ENCODE peak calls at places on chromosomes 2 and 18, in six cellular contexts. P is uterus, H is brain microvascular endothelial cell, U is AG10803, X is heart right ventricle, B is lower leg skin. Y is an unnamed sample.

GRCh38 chr2:151029406-151030157 is 232.1 kb downstream of the RBM43 start:
- DNase-seq in U (peak), P (no peak), H (peak), B (no peak), X (no peak), Y (no peak)

GRCh38 chr18:37420315-37420880 is 145.2 kb downstream of the CELF4 start:
- DNase-seq in P (no peak), H (no peak), X (no peak), U (no peak), B (no peak), Y (no peak)

GRCh38 chr2:105626391-105626990 is 118.2 kb upstream of the NCK2 start:
- DNase-seq in B (no peak), X (no peak), P (no peak), U (no peak), H (no peak), Y (no peak)

GRCh38 chr2:126784045-126784444 is 114.6 kb upstream of the TEX51 start:
- DNase-seq in X (no peak), U (no peak), H (no peak), P (no peak), B (no peak), Y (no peak)

GRCh38 chr18:2256577-2256976 is 314.7 kb downstream of the METTL4 start:
- DNase-seq in H (no peak), X (no peak), U (no peak), P (no peak), B (no peak), Y (no peak)

GRCh38 chr2:38665854-38666577 is at the start of gene GALM:
- DNase-seq in B (peak), P (peak), H (peak), U (peak), X (peak), Y (peak)

GRCh38 chr2:37767051-37767450 is 95.6 kb upstream of the CDC42EP3 start:
- DNase-seq in U (peak), P (no peak), H (no peak), X (no peak), B (no peak), Y (no peak)

GRCh38 chr2:41004700-41005099 is 552.8 kb upstream of the SLC8A1 start:
- DNase-seq in X (no peak), P (no peak), B (no peak), U (no peak), H (no peak), Y (no peak)

GRCh38 chr2:231357048-231357447 is 38.5 kb upstream of the B3GNT7 start:
- DNase-seq in X (no peak), U (no peak), B (no peak), H (no peak), P (no peak), Y (no peak)

GRCh38 chr2:241887806-241888522 is 18.4 kb downstream of the RTP5 start:
- DNase-seq in X (no peak), U (no peak), P (no peak), B (no peak), H (no peak), Y (no peak)

GRCh38 chr2:5699963-5700362 is 7.8 kb downstream of the SOX11 start:
- DNase-seq in P (no peak), B (no peak), X (no peak), U (no peak), H (no peak), Y (no peak)

GRCh38 chr2:58866040-58866439 is 624.9 kb upstream of the FANCL start:
- DNase-seq in B (no peak), P (no peak), X (no peak), H (no peak), U (no peak), Y (no peak)

GRCh38 chr18:76459687-76460350 is 35.2 kb downstream of the ZNF516 start:
- DNase-seq in P (peak), X (no peak), U (peak), H (peak), B (peak), Y (no peak)

GRCh38 chr2:230643576-230644291 is 68.9 kb upstream of the CAB39 start:
- DNase-seq in H (no peak), P (no peak), U (no peak), B (peak), X (no peak), Y (no peak)

GRCh38 chr18:56890632-56891031 is 239.5 kb downstream of the WDR7 start:
- DNase-seq in B (no peak), H (peak), X (no peak), U (peak), P (no peak), Y (no peak)

GRCh38 chr2:230202430-230203109 is 17.2 kb downstream of the SP110 start:
- DNase-seq in P (no peak), U (no peak), H (no peak), X (no peak), B (no peak), Y (no peak)

GRCh38 chr2:1750935-1751767 is 6.8 kb upstream of the PXDN start:
- DNase-seq in P (peak), U (peak), X (peak), H (peak), B (peak), Y (peak)

GRCh38 chr2:212034841-212035585 is 503.6 kb downstream of the ERBB4 start:
- DNase-seq in B (no peak), U (no peak), X (no peak), P (no peak), H (peak), Y (no peak)

GRCh38 chr2:165587335-165587938 is 117.9 kb downstream of the CSRNP3 start:
- DNase-seq in B (no peak), U (no peak), H (no peak), X (no peak), P (no peak), Y (no peak)

GRCh38 chr2:102050854-102051391 is 59.2 kb downstream of the IL1R2 start:
- DNase-seq in B (peak), P (peak), U (peak), H (peak), X (peak), Y (no peak)

GRCh38 chr2:149204686-149205085 is 125.7 kb upstream of the LYPD6 start:
- DNase-seq in P (no peak), U (no peak), X (no peak), H (no peak), B (no peak), Y (no peak)

GRCh38 chr2:105330681-105331375 is 1.3 kb upstream of the TGFBRAP1 start:
- DNase-seq in U (no peak), B (no peak), X (no peak), H (no peak), P (no peak), Y (no peak)

GRCh38 chr2:220891405-220891804 is 680.7 kb downstream of the EPHA4 start:
- DNase-seq in P (no peak), B (no peak), H (peak), X (no peak), U (peak), Y (no peak)

GRCh38 chr18:22318745-22319407 is 98.8 kb downstream of the CTAGE1 start:
- DNase-seq in B (no peak), P (peak), U (no peak), X (no peak), H (peak), Y (no peak)

GRCh38 chr18:48838921-48839818 is 111.6 kb downstream of the SMAD7 start:
- DNase-seq in P (no peak), H (peak), X (no peak), B (no peak), U (peak), Y (no peak)

GRCh38 chr2:108884629-108885028 is 98.1 kb downstream of the CCDC138 start:
- DNase-seq in U (no peak), B (no peak), X (no peak), H (no peak), P (no peak), Y (no peak)

GRCh38 chr2:189363559-189363958 is 77.7 kb upstream of the WDR75 start:
- DNase-seq in X (no peak), U (peak), H (peak), P (no peak), B (no peak), Y (no peak)

GRCh38 chr2:110673201-110673600 is 4.7 kb downstream of the BUB1 start:
- DNase-seq in B (no peak), P (no peak), U (no peak), H (no peak), X (no peak), Y (no peak)

GRCh38 chr2:36697424-36698066 is 1.0 kb downstream of the VIT start:
- DNase-seq in B (no peak), X (no peak), U (peak), H (no peak), P (no peak), Y (no peak)

GRCh38 chr2:206378835-206379234 is 64.5 kb upstream of the ADAM23 start:
- DNase-seq in X (no peak), B (no peak), H (peak), U (peak), P (no peak), Y (no peak)

GRCh38 chr18:66752733-66753132 is 148.8 kb upstream of the CDH19 start:
- DNase-seq in X (no peak), B (no peak), P (no peak), U (no peak), H (no peak), Y (no peak)

GRCh38 chr18:66749475-66750035 is 145.7 kb upstream of the CDH19 start:
- DNase-seq in P (no peak), U (no peak), H (no peak), X (no peak), B (no peak), Y (no peak)

GRCh38 chr18:66754335-66754734 is 150.4 kb upstream of the CDH19 start:
- DNase-seq in B (no peak), H (no peak), X (no peak), U (no peak), P (no peak), Y (no peak)

DNA sequence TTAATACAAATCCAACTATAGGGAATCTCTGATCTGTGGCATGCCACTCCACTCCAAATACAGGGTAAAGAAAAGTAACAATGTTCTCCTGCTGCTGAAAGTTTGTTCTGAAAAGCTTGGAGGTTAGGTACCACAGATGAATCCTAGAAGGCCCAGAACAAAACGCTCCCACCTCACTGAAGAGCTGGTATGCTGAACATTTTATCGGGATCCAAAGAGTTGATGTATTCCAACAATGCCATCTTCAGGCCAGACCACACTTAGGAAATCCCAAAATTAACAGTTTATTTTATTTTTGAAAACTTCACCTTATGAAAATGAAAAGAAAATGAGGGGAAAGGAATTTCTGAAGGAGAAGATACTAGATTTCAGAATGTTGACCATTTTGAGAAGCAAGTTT is 145.1 kb upstream of the CDH19 start:
- DNase-seq in P (no peak), U (no peak), X (no peak), B (no peak), H (peak), Y (no peak)
- TF ChIP-seq CTCF in P (no peak), U (no peak), X (no peak), B (no peak), H (peak), Y (no peak)

GRCh38 chr2:217901826-217902225 is 101.0 kb downstream of the TNS1 start:
- DNase-seq in X (no peak), U (peak), H (peak), B (no peak), P (peak), Y (no peak)

GRCh38 chr2:217901400-217901799 is 101.4 kb downstream of the TNS1 start:
- DNase-seq in U (no peak), X (no peak), P (no peak), B (no peak), H (no peak), Y (no peak)

GRCh38 chr2:217899231-217900009 is 103.4 kb downstream of the TNS1 start:
- DNase-seq in B (peak), P (peak), U (peak), H (peak), X (peak), Y (peak)

GRCh38 chr2:217900780-217901360 is 101.9 kb downstream of the TNS1 start:
- DNase-seq in P (no peak), X (no peak), H (no peak), B (no peak), U (no peak), Y (no peak)

GRCh38 chr2:217900010-217900779 is 102.6 kb downstream of the TNS1 start:
- DNase-seq in H (no peak), U (no peak), B (no peak), X (no peak), P (peak), Y (no peak)
- TF ChIP-seq CTCF in H (no peak), U (no peak), B (no peak), X (no peak), P (no peak), Y (no peak)

GRCh38 chr2:45102579-45103117 is 93.4 kb upstream of the SIX2 start:
- DNase-seq in P (no peak), B (no peak), U (no peak), X (no peak), H (no peak), Y (no peak)
- TF ChIP-seq CTCF in P (no peak), B (no peak), U (no peak), X (no peak), H (no peak), Y (no peak)

DNA sequence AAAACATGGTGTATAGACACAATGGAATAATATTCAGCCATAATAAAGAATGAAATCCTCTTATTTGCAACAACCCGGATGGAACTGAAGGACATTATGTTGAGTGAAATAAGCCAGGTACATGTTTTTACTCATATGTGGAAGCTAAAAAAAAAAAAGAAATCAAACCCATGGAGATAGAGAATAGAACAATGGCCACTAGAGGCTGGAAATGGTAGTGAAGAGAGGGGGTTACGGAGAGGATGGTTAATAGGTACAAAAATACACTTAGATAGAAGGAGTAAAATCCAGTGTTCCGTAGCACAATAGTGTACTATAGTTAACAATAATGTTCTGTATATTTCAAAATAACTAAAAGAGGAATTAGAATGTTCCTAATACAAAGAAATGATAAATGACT is 12.8 kb upstream of the KIAA2012 start:
- DNase-seq in P (no peak), X (no peak), H (no peak), B (no peak), U (no peak), Y (no peak)
- TF ChIP-seq CTCF in P (no peak), X (no peak), H (peak), B (no peak), U (peak), Y (peak)

DNA sequence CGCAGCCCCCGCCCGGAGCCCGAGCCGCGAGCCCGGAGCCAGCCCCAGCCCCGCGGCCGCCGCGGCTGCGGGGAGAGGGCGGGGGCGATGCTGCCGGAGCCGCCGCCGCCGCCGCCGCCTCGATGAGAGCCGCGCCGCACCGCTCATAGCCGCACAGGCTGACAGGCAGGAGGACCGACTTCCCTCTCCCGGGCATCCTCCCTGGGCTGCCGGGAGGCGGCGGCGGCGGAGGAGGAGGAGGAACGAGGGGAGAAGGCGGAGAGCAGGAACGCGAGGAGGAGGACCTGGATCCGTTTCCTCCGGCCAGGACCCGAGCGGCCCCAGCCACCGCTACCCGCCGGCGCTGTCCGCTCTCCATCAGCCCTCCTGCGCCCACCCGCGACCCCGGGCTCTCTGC is 370 bp downstream of the KLHL29 start:
- DNase-seq in B (no peak), X (peak), U (peak), P (peak), H (no peak), Y (peak)
- TF ChIP-seq CTCF in B (no peak), X (no peak), U (no peak), P (no peak), H (peak), Y (no peak)

GRCh38 chr2:131400849-131401248 is 36.9 kb upstream of the RAB6D start:
- DNase-seq in X (no peak), U (no peak), P (no peak), H (no peak), B (no peak), Y (no peak)
- TF ChIP-seq CTCF in X (no peak), U (no peak), P (no peak), H (no peak), B (no peak), Y (no peak)

DNA sequence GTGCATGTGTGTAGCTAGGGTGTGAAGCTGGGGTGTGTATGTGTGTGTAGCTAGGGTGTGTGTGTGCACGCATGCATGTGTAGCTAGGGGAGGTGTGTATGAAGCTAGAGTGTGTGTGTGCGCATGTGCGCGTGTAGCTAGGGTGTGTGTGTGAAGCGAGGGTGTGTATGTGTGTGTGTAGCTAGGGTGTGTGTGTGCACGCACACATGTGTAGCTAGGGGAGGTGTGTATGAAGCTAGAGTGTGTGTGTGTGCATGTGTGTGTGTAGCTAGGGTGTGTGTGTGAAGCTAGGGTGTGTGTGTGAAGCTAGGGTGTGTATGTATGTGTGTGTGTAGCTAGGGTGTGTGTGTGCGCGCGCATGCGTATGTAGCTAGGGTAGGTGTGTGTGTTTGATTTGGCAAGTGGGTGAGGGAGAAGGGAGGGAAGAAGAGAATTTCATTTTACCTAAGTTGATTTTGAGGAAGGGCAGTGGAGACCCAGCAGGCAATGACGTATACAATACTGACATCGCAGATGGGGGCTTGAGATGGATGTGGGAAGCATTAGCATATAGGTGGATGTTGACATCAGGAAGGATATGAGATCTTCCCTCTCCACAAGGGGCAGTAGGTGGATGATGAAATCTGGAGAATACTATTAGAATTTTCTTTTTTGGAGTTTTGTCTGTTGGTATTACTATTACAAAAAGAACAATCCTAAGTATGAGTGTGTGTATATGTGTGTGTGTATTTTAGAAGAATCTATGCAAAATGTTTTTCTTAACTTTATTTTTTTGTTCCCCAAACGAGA is 70.7 kb downstream of the PRELID3A start:
- DNase-seq in X (no peak), U (no peak), P (no peak), B (no peak), H (no peak), Y (no peak)
- TF ChIP-seq CTCF in X (no peak), U (peak), P (no peak), B (no peak), H (peak), Y (no peak)

Y was measured in glutamatergic neuron.